ENCODE peak calls at places on chromosomes 7 and 10, in nine cellular contexts. One of them, this sample, is unnamed.

GRCh38 chr10:67784584-67784983 is 53.4 kb downstream of the DNAJC12 start:
- DNase-seq in left colon: no peak
- DNase-seq in activated T-cell treated with anti-CD3 and anti-CD28 coated beads for 48 hours: no peak
- DNase-seq in foreskin fibroblast: no peak
- DNase-seq in GM18507: no peak
- DNase-seq in T-helper 9 cell: no peak
- DNase-seq in stimulated activated CD8-positive, alpha-beta memory T cell treated with anti-CD3 and anti-CD28 coated beads, Interleukin-15, amount 100 ng/mL, for 4 hours: no peak
- DNase-seq in GM12891: no peak
- DNase-seq in RWPE1: no peak
- DNase-seq in this sample: no peak

GRCh38 chr7:134771889-134772288 is 7.5 kb upstream of the CALD1 start:
- DNase-seq in left colon: no peak
- DNase-seq in activated T-cell treated with anti-CD3 and anti-CD28 coated beads for 48 hours: no peak
- DNase-seq in foreskin fibroblast: no peak
- DNase-seq in GM18507: no peak
- DNase-seq in T-helper 9 cell: no peak
- DNase-seq in stimulated activated CD8-positive, alpha-beta memory T cell treated with anti-CD3 and anti-CD28 coated beads, Interleukin-15, amount 100 ng/mL, for 4 hours: no peak
- DNase-seq in GM12891: no peak
- DNase-seq in RWPE1: no peak
- DNase-seq in this sample: no peak

GRCh38 chr7:36284470-36284869 is 105.2 kb upstream of the ANLN start:
- DNase-seq in left colon: no peak
- DNase-seq in activated T-cell treated with anti-CD3 and anti-CD28 coated beads for 48 hours: no peak
- DNase-seq in foreskin fibroblast: no peak
- DNase-seq in GM18507: no peak
- DNase-seq in T-helper 9 cell: no peak
- DNase-seq in stimulated activated CD8-positive, alpha-beta memory T cell treated with anti-CD3 and anti-CD28 coated beads, Interleukin-15, amount 100 ng/mL, for 4 hours: no peak
- DNase-seq in GM12891: no peak
- DNase-seq in RWPE1: no peak
- DNase-seq in this sample: no peak

GRCh38 chr7:154289119-154289518 is 236.9 kb downstream of the DPP6 start:
- DNase-seq in left colon: no peak
- DNase-seq in activated T-cell treated with anti-CD3 and anti-CD28 coated beads for 48 hours: no peak
- DNase-seq in foreskin fibroblast: no peak
- DNase-seq in GM18507: no peak
- DNase-seq in T-helper 9 cell: no peak
- DNase-seq in stimulated activated CD8-positive, alpha-beta memory T cell treated with anti-CD3 and anti-CD28 coated beads, Interleukin-15, amount 100 ng/mL, for 4 hours: no peak
- DNase-seq in GM12891: no peak
- DNase-seq in RWPE1: no peak
- DNase-seq in this sample: no peak

GRCh38 chr10:77710759-77711682 is 73.4 kb upstream of the KCNMA1 start:
- DNase-seq in left colon: peak
- DNase-seq in activated T-cell treated with anti-CD3 and anti-CD28 coated beads for 48 hours: peak
- DNase-seq in foreskin fibroblast: peak
- DNase-seq in GM18507: peak
- DNase-seq in T-helper 9 cell: peak
- DNase-seq in stimulated activated CD8-positive, alpha-beta memory T cell treated with anti-CD3 and anti-CD28 coated beads, Interleukin-15, amount 100 ng/mL, for 4 hours: peak
- DNase-seq in GM12891: peak
- DNase-seq in RWPE1: peak
- DNase-seq in this sample: peak

GRCh38 chr10:119090968-119091367 is 10.4 kb upstream of the EIF3A start:
- DNase-seq in left colon: peak
- DNase-seq in activated T-cell treated with anti-CD3 and anti-CD28 coated beads for 48 hours: no peak
- DNase-seq in foreskin fibroblast: peak
- DNase-seq in GM18507: no peak
- DNase-seq in T-helper 9 cell: peak
- DNase-seq in stimulated activated CD8-positive, alpha-beta memory T cell treated with anti-CD3 and anti-CD28 coated beads, Interleukin-15, amount 100 ng/mL, for 4 hours: no peak
- DNase-seq in GM12891: no peak
- DNase-seq in RWPE1: peak
- DNase-seq in this sample: peak

GRCh38 chr10:21249435-21249834 is 276.0 kb downstream of the SKIDA1 start:
- DNase-seq in left colon: no peak
- DNase-seq in activated T-cell treated with anti-CD3 and anti-CD28 coated beads for 48 hours: no peak
- DNase-seq in foreskin fibroblast: no peak
- DNase-seq in GM18507: no peak
- DNase-seq in T-helper 9 cell: no peak
- DNase-seq in stimulated activated CD8-positive, alpha-beta memory T cell treated with anti-CD3 and anti-CD28 coated beads, Interleukin-15, amount 100 ng/mL, for 4 hours: no peak
- DNase-seq in GM12891: no peak
- DNase-seq in RWPE1: no peak
- DNase-seq in this sample: no peak

GRCh38 chr7:55158983-55159382 is 140.2 kb downstream of the EGFR start:
- DNase-seq in left colon: no peak
- DNase-seq in activated T-cell treated with anti-CD3 and anti-CD28 coated beads for 48 hours: no peak
- DNase-seq in foreskin fibroblast: no peak
- DNase-seq in GM18507: no peak
- DNase-seq in T-helper 9 cell: no peak
- DNase-seq in stimulated activated CD8-positive, alpha-beta memory T cell treated with anti-CD3 and anti-CD28 coated beads, Interleukin-15, amount 100 ng/mL, for 4 hours: no peak
- DNase-seq in GM12891: no peak
- DNase-seq in RWPE1: no peak
- DNase-seq in this sample: no peak

GRCh38 chr7:30613366-30614325 is 19.0 kb downstream of the GARS1 start:
- DNase-seq in left colon: no peak
- DNase-seq in activated T-cell treated with anti-CD3 and anti-CD28 coated beads for 48 hours: no peak
- DNase-seq in foreskin fibroblast: no peak
- DNase-seq in GM18507: no peak
- DNase-seq in T-helper 9 cell: no peak
- DNase-seq in stimulated activated CD8-positive, alpha-beta memory T cell treated with anti-CD3 and anti-CD28 coated beads, Interleukin-15, amount 100 ng/mL, for 4 hours: no peak
- DNase-seq in GM12891: no peak
- DNase-seq in RWPE1: no peak
- DNase-seq in this sample: no peak

GRCh38 chr7:149369497-149369896 is 91.4 kb downstream of the ZNF777 start:
- DNase-seq in left colon: no peak
- DNase-seq in activated T-cell treated with anti-CD3 and anti-CD28 coated beads for 48 hours: no peak
- DNase-seq in foreskin fibroblast: no peak
- DNase-seq in GM18507: no peak
- DNase-seq in T-helper 9 cell: no peak
- DNase-seq in stimulated activated CD8-positive, alpha-beta memory T cell treated with anti-CD3 and anti-CD28 coated beads, Interleukin-15, amount 100 ng/mL, for 4 hours: no peak
- DNase-seq in GM12891: no peak
- DNase-seq in RWPE1: peak
- DNase-seq in this sample: peak

GRCh38 chr7:30682131-30683083 is at the start of gene CRHR2:
- DNase-seq in left colon: no peak
- DNase-seq in activated T-cell treated with anti-CD3 and anti-CD28 coated beads for 48 hours: peak
- DNase-seq in foreskin fibroblast: no peak
- DNase-seq in GM18507: no peak
- DNase-seq in T-helper 9 cell: no peak
- DNase-seq in stimulated activated CD8-positive, alpha-beta memory T cell treated with anti-CD3 and anti-CD28 coated beads, Interleukin-15, amount 100 ng/mL, for 4 hours: no peak
- DNase-seq in GM12891: peak
- DNase-seq in RWPE1: no peak
- DNase-seq in this sample: no peak

GRCh38 chr10:121595806-121596667 is 2.2 kb downstream of the FGFR2 start:
- DNase-seq in left colon: no peak
- DNase-seq in activated T-cell treated with anti-CD3 and anti-CD28 coated beads for 48 hours: no peak
- DNase-seq in foreskin fibroblast: no peak
- DNase-seq in GM18507: no peak
- DNase-seq in T-helper 9 cell: no peak
- DNase-seq in stimulated activated CD8-positive, alpha-beta memory T cell treated with anti-CD3 and anti-CD28 coated beads, Interleukin-15, amount 100 ng/mL, for 4 hours: no peak
- DNase-seq in GM12891: no peak
- DNase-seq in RWPE1: no peak
- DNase-seq in this sample: peak

GRCh38 chr10:44032216-44032615 is 352.7 kb downstream of the CXCL12 start:
- DNase-seq in left colon: no peak
- DNase-seq in activated T-cell treated with anti-CD3 and anti-CD28 coated beads for 48 hours: no peak
- DNase-seq in foreskin fibroblast: no peak
- DNase-seq in GM18507: no peak
- DNase-seq in T-helper 9 cell: no peak
- DNase-seq in stimulated activated CD8-positive, alpha-beta memory T cell treated with anti-CD3 and anti-CD28 coated beads, Interleukin-15, amount 100 ng/mL, for 4 hours: no peak
- DNase-seq in GM12891: no peak
- DNase-seq in RWPE1: no peak
- DNase-seq in this sample: no peak

GRCh38 chr7:18829518-18830252 is 287.8 kb downstream of the TWIST1 start:
- DNase-seq in left colon: no peak
- DNase-seq in activated T-cell treated with anti-CD3 and anti-CD28 coated beads for 48 hours: no peak
- DNase-seq in foreskin fibroblast: peak
- DNase-seq in GM18507: no peak
- DNase-seq in T-helper 9 cell: no peak
- DNase-seq in stimulated activated CD8-positive, alpha-beta memory T cell treated with anti-CD3 and anti-CD28 coated beads, Interleukin-15, amount 100 ng/mL, for 4 hours: no peak
- DNase-seq in GM12891: no peak
- DNase-seq in RWPE1: no peak
- DNase-seq in this sample: no peak

GRCh38 chr7:18257711-18258110 is 230.1 kb upstream of the PRPS1L1 start:
- DNase-seq in left colon: no peak
- DNase-seq in activated T-cell treated with anti-CD3 and anti-CD28 coated beads for 48 hours: no peak
- DNase-seq in foreskin fibroblast: peak
- DNase-seq in GM18507: no peak
- DNase-seq in T-helper 9 cell: no peak
- DNase-seq in stimulated activated CD8-positive, alpha-beta memory T cell treated with anti-CD3 and anti-CD28 coated beads, Interleukin-15, amount 100 ng/mL, for 4 hours: no peak
- DNase-seq in GM12891: no peak
- DNase-seq in RWPE1: no peak
- DNase-seq in this sample: no peak

GRCh38 chr10:77390481-77390891 is 247.1 kb downstream of the KCNMA1 start:
- DNase-seq in left colon: no peak
- DNase-seq in activated T-cell treated with anti-CD3 and anti-CD28 coated beads for 48 hours: no peak
- DNase-seq in foreskin fibroblast: peak
- DNase-seq in GM18507: no peak
- DNase-seq in T-helper 9 cell: no peak
- DNase-seq in stimulated activated CD8-positive, alpha-beta memory T cell treated with anti-CD3 and anti-CD28 coated beads, Interleukin-15, amount 100 ng/mL, for 4 hours: no peak
- DNase-seq in GM12891: no peak
- DNase-seq in RWPE1: no peak
- DNase-seq in this sample: no peak

GRCh38 chr10:109191823-109192222 is 731.5 kb downstream of the XPNPEP1 start:
- DNase-seq in left colon: no peak
- DNase-seq in activated T-cell treated with anti-CD3 and anti-CD28 coated beads for 48 hours: no peak
- DNase-seq in foreskin fibroblast: no peak
- DNase-seq in GM18507: no peak
- DNase-seq in T-helper 9 cell: no peak
- DNase-seq in stimulated activated CD8-positive, alpha-beta memory T cell treated with anti-CD3 and anti-CD28 coated beads, Interleukin-15, amount 100 ng/mL, for 4 hours: no peak
- DNase-seq in GM12891: no peak
- DNase-seq in RWPE1: no peak
- DNase-seq in this sample: no peak

GRCh38 chr10:96341219-96342182 is 17.3 kb downstream of the OPALIN start:
- DNase-seq in left colon: no peak
- DNase-seq in activated T-cell treated with anti-CD3 and anti-CD28 coated beads for 48 hours: peak
- DNase-seq in foreskin fibroblast: no peak
- DNase-seq in GM18507: no peak
- DNase-seq in T-helper 9 cell: no peak
- DNase-seq in stimulated activated CD8-positive, alpha-beta memory T cell treated with anti-CD3 and anti-CD28 coated beads, Interleukin-15, amount 100 ng/mL, for 4 hours: no peak
- DNase-seq in GM12891: no peak
- DNase-seq in RWPE1: no peak
- DNase-seq in this sample: no peak

GRCh38 chr10:122323941-122324675 is 50.4 kb upstream of the PLEKHA1 start:
- DNase-seq in left colon: no peak
- DNase-seq in activated T-cell treated with anti-CD3 and anti-CD28 coated beads for 48 hours: no peak
- DNase-seq in foreskin fibroblast: peak
- DNase-seq in GM18507: no peak
- DNase-seq in T-helper 9 cell: no peak
- DNase-seq in stimulated activated CD8-positive, alpha-beta memory T cell treated with anti-CD3 and anti-CD28 coated beads, Interleukin-15, amount 100 ng/mL, for 4 hours: no peak
- DNase-seq in GM12891: no peak
- DNase-seq in RWPE1: peak
- DNase-seq in this sample: no peak